ENCODE peak calls at places on chromosomes 3 and 15, in four cellular contexts. One of them, this sample, is unnamed.

GRCh38 chr3:55501905-55502304 is 14.8 kb upstream of the WNT5A start:
- DNase-seq in adipocyte: no peak
- DNase-seq in psoas muscle: no peak
- DNase-seq in aorta: no peak
- DNase-seq in this sample: no peak

GRCh38 chr3:150409527-150410310 is 1.6 kb downstream of the TSC22D2 start:
- DNase-seq in aorta: peak; percentile 87
- DNase-seq in psoas muscle: peak; percentile 90
- DNase-seq in adipocyte: peak; percentile 78
- DNase-seq in this sample: peak; percentile 60

GRCh38 chr3:170222647-170223541 is 670 bp downstream of the PRKCI start:
- DNase-seq in psoas muscle: no peak
- DNase-seq in aorta: peak; percentile 58
- DNase-seq in adipocyte: peak; percentile 69
- DNase-seq in this sample: peak; percentile 68

GRCh38 chr15:53872410-53872809 is 105.8 kb upstream of the UNC13C start:
- DNase-seq in aorta: no peak
- DNase-seq in adipocyte: no peak
- DNase-seq in psoas muscle: no peak
- DNase-seq in this sample: no peak

GRCh38 chr3:107366766-107367165 is 10.5 kb upstream of the CCDC54 start:
- DNase-seq in aorta: no peak
- DNase-seq in adipocyte: no peak
- DNase-seq in psoas muscle: no peak
- DNase-seq in this sample: peak; percentile 44

GRCh38 chr3:160665784-160666526 is 11.0 kb upstream of the ARL14 start:
- DNase-seq in aorta: no peak
- DNase-seq in psoas muscle: no peak
- DNase-seq in adipocyte: peak; percentile 58
- DNase-seq in this sample: no peak

GRCh38 chr3:173624086-173624485 is 226.5 kb downstream of the NLGN1 start:
- DNase-seq in aorta: no peak
- DNase-seq in adipocyte: peak; percentile 4
- DNase-seq in psoas muscle: no peak
- DNase-seq in this sample: no peak

GRCh38 chr3:105827959-105828358 is 40.9 kb downstream of the CBLB start:
- DNase-seq in psoas muscle: peak; percentile 40
- DNase-seq in adipocyte: peak; percentile 65
- DNase-seq in aorta: peak; percentile 55
- DNase-seq in this sample: peak; percentile 75

GRCh38 chr15:63079938-63080626 is 37.5 kb downstream of the TPM1 start:
- DNase-seq in psoas muscle: peak; percentile 64
- DNase-seq in adipocyte: no peak
- DNase-seq in aorta: no peak
- DNase-seq in this sample: peak; percentile 57

GRCh38 chr3:195129072-195129643 is 141.8 kb downstream of the XXYLT1 start:
- DNase-seq in aorta: no peak
- DNase-seq in adipocyte: no peak
- DNase-seq in psoas muscle: no peak
- DNase-seq in this sample: no peak

GRCh38 chr3:42802876-42803799 is 1.2 kb downstream of the HIGD1A start:
- DNase-seq in adipocyte: no peak
- DNase-seq in aorta: no peak
- DNase-seq in psoas muscle: no peak
- DNase-seq in this sample: no peak

GRCh38 chr3:114336122-114336697 is 42.4 kb downstream of the TIGIT start:
- DNase-seq in aorta: no peak
- DNase-seq in psoas muscle: no peak
- DNase-seq in adipocyte: peak; percentile 36
- DNase-seq in this sample: no peak

GRCh38 chr3:51024765-51025681 is 350.3 kb downstream of the DOCK3 start:
- DNase-seq in adipocyte: no peak
- DNase-seq in aorta: peak; percentile 50
- DNase-seq in psoas muscle: peak; percentile 49
- DNase-seq in this sample: no peak

GRCh38 chr15:74826372-74826819 is at the start of gene CPLX3:
- DNase-seq in adipocyte: peak; percentile 50
- DNase-seq in aorta: no peak
- DNase-seq in psoas muscle: no peak
- DNase-seq in this sample: no peak

GRCh38 chr15:67946701-67947100 is 106.9 kb upstream of the RNU6-1 start:
- DNase-seq in aorta: no peak
- DNase-seq in psoas muscle: no peak
- DNase-seq in adipocyte: peak; percentile 24
- DNase-seq in this sample: no peak

GRCh38 chr3:171862993-171863521 is 19.9 kb downstream of the TMEM212 start:
- DNase-seq in adipocyte: peak; percentile 87
- DNase-seq in aorta: no peak
- DNase-seq in psoas muscle: no peak
- DNase-seq in this sample: no peak

GRCh38 chr3:133965033-133965570 is 64.6 kb downstream of the SLCO2A1 start:
- DNase-seq in aorta: no peak
- DNase-seq in psoas muscle: no peak
- DNase-seq in adipocyte: no peak
- DNase-seq in this sample: peak; percentile 65

GRCh38 chr3:185253645-185254410 is at the start of gene EHHADH:
- DNase-seq in psoas muscle: peak; percentile 76
- DNase-seq in aorta: peak; percentile 86
- DNase-seq in adipocyte: peak; percentile 80
- DNase-seq in this sample: peak; percentile 80

GRCh38 chr3:127162947-127163645 is 29.8 kb upstream of the PRR23E start:
- DNase-seq in aorta: no peak
- DNase-seq in psoas muscle: peak; percentile 42
- DNase-seq in adipocyte: no peak
- DNase-seq in this sample: peak; percentile 36

GRCh38 chr15:61697796-61698195 is 362.5 kb downstream of the VPS13C start:
- DNase-seq in psoas muscle: no peak
- DNase-seq in adipocyte: no peak
- DNase-seq in aorta: no peak
- DNase-seq in this sample: no peak

GRCh38 chr15:77921664-77922063 is 155.8 kb downstream of the TBC1D2B start:
- DNase-seq in adipocyte: no peak
- DNase-seq in aorta: no peak
- DNase-seq in psoas muscle: no peak
- DNase-seq in this sample: no peak

GRCh38 chr3:56295161-56295560 is 173.1 kb downstream of the ERC2 start:
- DNase-seq in adipocyte: no peak
- DNase-seq in psoas muscle: no peak
- DNase-seq in aorta: no peak
- DNase-seq in this sample: no peak

GRCh38 chr3:142274908-142275307 is 49.5 kb upstream of the GK5 start:
- DNase-seq in psoas muscle: no peak
- DNase-seq in aorta: no peak
- DNase-seq in adipocyte: no peak
- DNase-seq in this sample: no peak

GRCh38 chr3:194135806-194136518 is at the start of gene HES1:
- DNase-seq in aorta: peak; percentile 95
- DNase-seq in psoas muscle: peak; percentile 97
- DNase-seq in adipocyte: peak; percentile 98
- DNase-seq in this sample: peak; percentile 96

GRCh38 chr3:111926266-111926676 is 52.6 kb upstream of the ABHD10 start:
- DNase-seq in psoas muscle: no peak
- DNase-seq in aorta: no peak
- DNase-seq in adipocyte: no peak
- DNase-seq in this sample: peak; percentile 60

GRCh38 chr3:131794766-131795381 is 239.9 kb downstream of the CPNE4 start:
- DNase-seq in aorta: no peak
- DNase-seq in adipocyte: peak; percentile 80
- DNase-seq in psoas muscle: no peak
- DNase-seq in this sample: peak; percentile 11

GRCh38 chr3:193554790-193555189 is at the start of gene ATP13A4:
- DNase-seq in aorta: no peak
- DNase-seq in adipocyte: no peak
- DNase-seq in psoas muscle: no peak
- DNase-seq in this sample: no peak

GRCh38 chr3:45125550-45126026 is 20.6 kb downstream of the CDCP1 start:
- DNase-seq in psoas muscle: no peak
- DNase-seq in adipocyte: no peak
- DNase-seq in aorta: no peak
- DNase-seq in this sample: peak; percentile 30

GRCh38 chr3:45124379-45124778 is 21.8 kb downstream of the CDCP1 start:
- DNase-seq in psoas muscle: peak; percentile 73
- DNase-seq in adipocyte: peak; percentile 72
- DNase-seq in aorta: peak; percentile 81
- DNase-seq in this sample: peak; percentile 91

GRCh38 chr3:45123030-45123429 is 23.1 kb downstream of the CDCP1 start:
- DNase-seq in psoas muscle: no peak
- DNase-seq in aorta: no peak
- DNase-seq in adipocyte: peak; percentile 82
- DNase-seq in this sample: peak; percentile 77

GRCh38 chr3:45124956-45125355 is 21.2 kb downstream of the CDCP1 start:
- DNase-seq in aorta: no peak
- DNase-seq in psoas muscle: no peak
- DNase-seq in adipocyte: no peak
- DNase-seq in this sample: no peak

DNA sequence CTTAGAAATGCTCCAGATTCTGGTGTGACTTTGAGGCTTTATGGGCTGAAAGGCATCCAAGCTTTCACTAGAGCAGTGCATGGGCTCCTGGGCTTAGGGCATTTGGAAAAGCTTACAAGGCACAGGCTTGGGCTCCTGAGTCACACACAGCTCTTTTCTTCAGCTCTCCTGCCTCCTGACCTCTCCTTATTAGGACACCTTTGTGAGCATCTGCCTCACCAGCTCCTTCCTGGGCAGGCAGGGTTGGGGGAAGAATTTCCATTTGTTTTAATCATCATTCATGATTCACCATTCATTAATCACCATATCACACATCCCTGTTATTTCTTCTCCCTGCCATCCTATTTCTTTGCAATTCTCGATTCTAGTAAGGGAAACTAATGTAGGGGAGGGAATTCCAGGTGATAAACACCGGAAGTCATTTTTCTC is 22.3 kb downstream of the CDCP1 start:
- DNase-seq in adipocyte: peak; percentile 64
- DNase-seq in psoas muscle: no peak
- DNase-seq in aorta: peak; percentile 51
- DNase-seq in this sample: peak; percentile 82
- H3K4me3 ChIP-seq in adipocyte: no peak overlapping the region
- H3K4me3 ChIP-seq in psoas muscle: no peak overlapping the region
- H3K4me3 ChIP-seq in aorta: no peak overlapping the region
- H3K4me3 ChIP-seq in this sample: no peak overlapping the region

GRCh38 chr3:102532901-102533300 is 98.1 kb downstream of the ZPLD1 start:
- DNase-seq in psoas muscle: no peak
- DNase-seq in adipocyte: no peak
- DNase-seq in aorta: no peak
- DNase-seq in this sample: no peak

GRCh38 chr3:102530443-102531195 is 95.8 kb downstream of the ZPLD1 start:
- DNase-seq in adipocyte: peak; percentile 47
- DNase-seq in psoas muscle: no peak
- DNase-seq in aorta: no peak
- DNase-seq in this sample: no peak

GRCh38 chr3:102529452-102529851 is 94.6 kb downstream of the ZPLD1 start:
- DNase-seq in aorta: no peak
- DNase-seq in adipocyte: no peak
- DNase-seq in psoas muscle: no peak
- DNase-seq in this sample: no peak

GRCh38 chr3:102533784-102534183 is 99.0 kb downstream of the ZPLD1 start:
- DNase-seq in adipocyte: no peak
- DNase-seq in psoas muscle: no peak
- DNase-seq in aorta: no peak
- DNase-seq in this sample: no peak

DNA sequence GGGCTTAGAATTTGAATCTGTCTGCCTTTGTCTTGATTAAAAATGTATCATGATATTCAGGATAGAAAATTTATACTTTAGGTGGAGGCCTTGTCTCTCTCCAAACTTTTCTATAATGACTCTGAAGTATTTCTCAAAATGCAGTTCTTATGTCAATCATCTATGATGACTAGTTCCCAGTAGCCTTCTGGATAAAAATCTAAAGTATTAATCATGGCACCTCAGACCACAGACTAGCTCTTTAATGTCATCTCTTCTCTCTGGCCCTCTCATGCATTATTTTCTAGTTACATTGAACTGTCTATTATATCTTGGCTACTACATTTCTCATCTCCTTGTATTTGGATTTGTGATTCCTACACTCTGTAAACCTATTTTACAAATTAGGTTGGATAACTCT is 96.9 kb downstream of the ZPLD1 start:
- DNase-seq in psoas muscle: no peak
- DNase-seq in adipocyte: no peak
- DNase-seq in aorta: no peak
- DNase-seq in this sample: no peak
- H3K9me3 ChIP-seq in psoas muscle: no peaks in the 10 kb centered on the region
- H3K9me3 ChIP-seq in adipocyte: no peaks in the 10 kb centered on the region
- H3K9me3 ChIP-seq in aorta: no peaks in the 10 kb centered on the region
- H3K9me3 ChIP-seq in this sample: no peaks in the 10 kb centered on the region

GRCh38 chr15:28181386-28181785 is 82.3 kb upstream of the OCA2 start:
- DNase-seq in aorta: no peak
- DNase-seq in psoas muscle: no peak
- DNase-seq in adipocyte: no peak
- DNase-seq in this sample: no peak

GRCh38 chr15:28182731-28183130 is 83.6 kb upstream of the OCA2 start:
- DNase-seq in psoas muscle: no peak
- DNase-seq in adipocyte: no peak
- DNase-seq in aorta: no peak
- DNase-seq in this sample: no peak

GRCh38 chr15:28182216-28182615 is 83.1 kb upstream of the OCA2 start:
- DNase-seq in psoas muscle: no peak
- DNase-seq in adipocyte: no peak
- DNase-seq in aorta: no peak
- DNase-seq in this sample: no peak

GRCh38 chr15:28185148-28185895 is 86.2 kb upstream of the OCA2 start:
- DNase-seq in aorta: no peak
- DNase-seq in adipocyte: no peak
- DNase-seq in psoas muscle: no peak
- DNase-seq in this sample: no peak

GRCh38 chr15:28184166-28184565 is 85.1 kb upstream of the OCA2 start:
- DNase-seq in aorta: no peak
- DNase-seq in adipocyte: no peak
- DNase-seq in psoas muscle: no peak
- DNase-seq in this sample: no peak
- H3K36me3 ChIP-seq in aorta: peaks cover 13% of the 10 kb centered on the region
- H3K36me3 ChIP-seq in adipocyte: peaks cover 81% of the 10 kb centered on the region
- H3K36me3 ChIP-seq in psoas muscle: peaks cover 92% of the 10 kb centered on the region
- H3K36me3 ChIP-seq in this sample: peaks cover 9% of the 10 kb centered on the region

GRCh38 chr3:138082992-138083386 is 32.4 kb downstream of the DZIP1L start:
- DNase-seq in psoas muscle: no peak
- DNase-seq in adipocyte: no peak
- DNase-seq in aorta: no peak
- DNase-seq in this sample: no peak
- H3K4me3 ChIP-seq in psoas muscle: no peak overlapping the region
- H3K4me3 ChIP-seq in adipocyte: no peak overlapping the region
- H3K4me3 ChIP-seq in aorta: no peak overlapping the region
- H3K4me3 ChIP-seq in this sample: no peak overlapping the region

GRCh38 chr15:45980376-45980775 is 345.5 kb downstream of the SQOR start:
- DNase-seq in psoas muscle: no peak
- DNase-seq in adipocyte: no peak
- DNase-seq in aorta: no peak
- DNase-seq in this sample: no peak
- H3K9me3 ChIP-seq in psoas muscle: peaks cover 3% of the 10 kb centered on the region
- H3K9me3 ChIP-seq in adipocyte: peaks cover 4% of the 10 kb centered on the region
- H3K9me3 ChIP-seq in aorta: peaks cover 4% of the 10 kb centered on the region
- H3K9me3 ChIP-seq in this sample: no peaks in the 10 kb centered on the region

GRCh38 chr3:14169871-14170270 is 8.5 kb downstream of the XPC start:
- DNase-seq in psoas muscle: no peak
- DNase-seq in adipocyte: no peak
- DNase-seq in aorta: no peak
- DNase-seq in this sample: no peak
- H3K36me3 ChIP-seq in psoas muscle: peaks cover 80% of the 10 kb centered on the region
- H3K36me3 ChIP-seq in adipocyte: peaks cover 80% of the 10 kb centered on the region
- H3K36me3 ChIP-seq in aorta: peaks cover 17% of the 10 kb centered on the region
- H3K36me3 ChIP-seq in this sample: peaks cover 25% of the 10 kb centered on the region

This sample was measured in MG63.